ENCODE peak calls at places on chromosome 6, in eight cellular contexts. A, E, I, X, P, C, S and U are unnamed samples. For H3K36me3 and H3K4me1, the result is how much of the 10 kb centered on the place peaks cover.

GRCh38 chr6:85792278-85792677 is 149.6 kb upstream of the SYNCRIP start:
- DNase-seq in P (no peak), A (no peak), S (no peak), C (no peak), E (no peak), X (no peak), I (no peak), U (no peak)

GRCh38 chr6:11538049-11538798 is 675 bp downstream of the TMEM170B start:
- DNase-seq in C (no peak), X (no peak), P (no peak), E (peak), I (peak), S (peak), A (peak), U (no peak)

GRCh38 chr6:11094411-11094851 is 797 bp downstream of the SMIM13 start:
- DNase-seq in C (no peak), A (peak), S (peak), E (no peak), P (no peak), I (peak), X (peak), U (peak)

GRCh38 chr6:153511896-153512496 is 380.9 kb upstream of the RGS17 start:
- DNase-seq in P (no peak), E (no peak), C (peak), X (no peak), A (peak), S (no peak), I (no peak), U (no peak)

GRCh38 chr6:83270971-83271714 is 78.0 kb downstream of the RWDD2A start:
- DNase-seq in E (no peak), P (no peak), I (no peak), S (no peak), X (no peak), C (no peak), A (peak), U (no peak)

GRCh38 chr6:157760589-157761330 is 62.3 kb upstream of the SNX9 start:
- DNase-seq in P (no peak), E (no peak), S (no peak), C (peak), I (no peak), A (peak), X (no peak), U (peak)

GRCh38 chr6:109701774-109702173 is 10.7 kb downstream of the FIG4 start:
- DNase-seq in S (no peak), X (no peak), A (no peak), E (no peak), P (no peak), C (no peak), I (no peak), U (no peak)

GRCh38 chr6:88573971-88574370 is 389.4 kb downstream of the RNGTT start:
- DNase-seq in X (no peak), A (no peak), E (no peak), C (no peak), I (no peak), P (no peak), S (no peak), U (no peak)

GRCh38 chr6:166515072-166515810 is 71.2 kb downstream of the RAMACL start:
- DNase-seq in A (peak), P (no peak), E (no peak), S (no peak), I (no peak), X (no peak), C (peak), U (no peak)

GRCh38 chr6:5540375-5540774 is 279.1 kb downstream of the FARS2 start:
- DNase-seq in I (no peak), A (no peak), S (no peak), E (no peak), X (no peak), P (no peak), C (no peak), U (no peak)

GRCh38 chr6:31870385-31870921 is 7.8 kb upstream of the NEU1 start:
- DNase-seq in A (no peak), P (no peak), X (no peak), C (no peak), I (no peak), S (no peak), E (no peak), U (no peak)

GRCh38 chr6:57021086-57021720 is 25.3 kb upstream of the KIAA1586 start:
- DNase-seq in S (no peak), E (no peak), A (peak), P (no peak), X (no peak), I (no peak), C (peak), U (no peak)

GRCh38 chr6:96015791-96016776 is at the start of gene FUT9:
- DNase-seq in C (no peak), E (peak), X (no peak), A (no peak), P (no peak), I (peak), S (no peak), U (no peak)

GRCh38 chr6:52734072-52734471 is 29.2 kb downstream of the GSTA2 start:
- DNase-seq in P (no peak), A (no peak), C (no peak), I (peak), E (no peak), X (no peak), S (no peak), U (no peak)

GRCh38 chr6:3766219-3766618 is 14.7 kb upstream of the PXDC1 start:
- DNase-seq in P (no peak), X (no peak), A (peak), E (no peak), S (no peak), I (no peak), C (no peak), U (no peak)

GRCh38 chr6:135936606-135937005 is 85.1 kb downstream of the PDE7B start:
- DNase-seq in A (peak), C (peak), X (no peak), P (no peak), S (no peak), I (no peak), E (no peak), U (no peak)

GRCh38 chr6:24836116-24836515 is 37.4 kb upstream of the ARMH2 start:
- DNase-seq in P (no peak), E (no peak), A (no peak), C (no peak), I (no peak), X (no peak), S (no peak), U (no peak)

GRCh38 chr6:75285156-75285639 is 606 bp upstream of the TMEM30A start:
- DNase-seq in A (no peak), I (no peak), C (no peak), S (no peak), P (no peak), X (no peak), E (no peak), U (no peak)

GRCh38 chr6:72820906-72821305 is 199.0 kb downstream of the KCNQ5 start:
- DNase-seq in E (no peak), I (no peak), C (no peak), P (no peak), X (no peak), S (no peak), A (no peak), U (no peak)

GRCh38 chr6:160042014-160042773 is 73.3 kb downstream of the IGF2R start:
- DNase-seq in X (no peak), P (no peak), C (no peak), I (no peak), S (no peak), A (peak), E (no peak), U (no peak)

GRCh38 chr6:41940759-41941279 is 789 bp downstream of the CCND3 start:
- DNase-seq in E (peak), P (no peak), S (peak), X (peak), C (no peak), A (no peak), I (peak), U (peak)

GRCh38 chr6:80143312-80143960 is 37.0 kb downstream of the BCKDHB start:
- DNase-seq in C (no peak), E (no peak), I (peak), P (no peak), S (no peak), X (peak), A (peak), U (peak)

GRCh38 chr6:164247106-164247505 is 832.6 kb downstream of the QKI start:
- DNase-seq in E (no peak), I (no peak), C (no peak), A (no peak), X (no peak), P (no peak), S (no peak), U (no peak)

GRCh38 chr6:22003219-22003779 is 293.5 kb downstream of the PRL start:
- DNase-seq in E (no peak), P (no peak), S (no peak), X (no peak), C (no peak), A (peak), I (no peak), U (no peak)

GRCh38 chr6:21095462-21095861 is 498.1 kb upstream of the SOX4 start:
- DNase-seq in X (no peak), I (no peak), A (no peak), C (no peak), P (no peak), E (no peak), S (no peak), U (no peak)

GRCh38 chr6:33410050-33410710 is 634 bp upstream of the PHF1 start:
- DNase-seq in S (peak), C (peak), P (peak), E (peak), A (peak), I (peak), X (peak), U (peak)

GRCh38 chr6:102571236-102571908 is 1177.9 kb downstream of the GRIK2 start:
- DNase-seq in C (no peak), S (no peak), E (no peak), X (no peak), A (no peak), I (no peak), P (no peak), U (no peak)

GRCh38 chr6:170203212-170203611 is 87.7 kb downstream of the DLL1 start:
- DNase-seq in E (no peak), S (no peak), I (no peak), P (no peak), C (no peak), A (no peak), X (peak), U (peak)

GRCh38 chr6:150016324-150017185 is 8.8 kb downstream of the RAET1L start:
- DNase-seq in C (peak), I (peak), E (no peak), X (peak), P (no peak), S (peak), A (peak), U (no peak)

GRCh38 chr6:37418727-37419126 is 14.3 kb upstream of the CMTR1 start:
- DNase-seq in C (no peak), P (no peak), I (no peak), X (no peak), A (no peak), E (no peak), S (no peak), U (no peak)

GRCh38 chr6:167538746-167539145 is 213.9 kb downstream of the TTLL2 start:
- DNase-seq in C (no peak), P (no peak), E (no peak), I (no peak), A (no peak), S (no peak), X (no peak), U (no peak)

GRCh38 chr6:143397229-143398222 is 53.0 kb downstream of the ADAT2 start:
- DNase-seq in I (peak), E (no peak), X (peak), A (peak), S (peak), C (no peak), P (no peak), U (peak)

GRCh38 chr6:39980839-39981580 is 46.7 kb upstream of the MOCS1 start:
- DNase-seq in S (no peak), I (peak), A (peak), C (no peak), E (no peak), X (peak), P (no peak), U (no peak)

GRCh38 chr6:149026530-149026942 is 279.7 kb downstream of the UST start:
- DNase-seq in S (no peak), X (no peak), C (no peak), P (no peak), E (no peak), A (peak), I (no peak), U (no peak)

GRCh38 chr6:14729186-14729871 is 516.5 kb upstream of the JARID2 start:
- DNase-seq in P (no peak), I (no peak), C (no peak), S (no peak), X (no peak), A (no peak), E (no peak), U (no peak)
- H3K4me3 ChIP-seq in P (no peak), I (no peak), C (no peak), S (no peak), X (no peak), A (no peak), E (no peak), U (no peak)

GRCh38 chr6:79001415-79001814 is 76.6 kb downstream of the PHIP start:
- DNase-seq in X (no peak), A (no peak), I (no peak), C (no peak), P (no peak), S (no peak), E (no peak), U (no peak)
- H3K36me3 ChIP-seq in X (under half), A (under half), I (under half), C (half or more), P (under half), S (under half), E (half or more), U (half or more)

GRCh38 chr6:125924697-125925358 is 31.7 kb upstream of the HINT3 start:
- DNase-seq in E (no peak), A (no peak), C (no peak), S (no peak), P (no peak), I (no peak), X (no peak), U (no peak)

GRCh38 chr6:125923371-125923877 is 33.1 kb upstream of the HINT3 start:
- DNase-seq in C (no peak), S (no peak), P (no peak), I (no peak), A (no peak), X (no peak), E (no peak), U (no peak)

GRCh38 chr6:125922322-125922860 is 34.2 kb upstream of the HINT3 start:
- DNase-seq in E (no peak), P (no peak), S (no peak), C (no peak), A (no peak), X (no peak), I (no peak), U (no peak)

GRCh38 chr6:125926711-125927110 is 29.9 kb upstream of the HINT3 start:
- DNase-seq in S (no peak), A (no peak), X (no peak), E (no peak), I (no peak), C (no peak), P (no peak), U (no peak)

DNA sequence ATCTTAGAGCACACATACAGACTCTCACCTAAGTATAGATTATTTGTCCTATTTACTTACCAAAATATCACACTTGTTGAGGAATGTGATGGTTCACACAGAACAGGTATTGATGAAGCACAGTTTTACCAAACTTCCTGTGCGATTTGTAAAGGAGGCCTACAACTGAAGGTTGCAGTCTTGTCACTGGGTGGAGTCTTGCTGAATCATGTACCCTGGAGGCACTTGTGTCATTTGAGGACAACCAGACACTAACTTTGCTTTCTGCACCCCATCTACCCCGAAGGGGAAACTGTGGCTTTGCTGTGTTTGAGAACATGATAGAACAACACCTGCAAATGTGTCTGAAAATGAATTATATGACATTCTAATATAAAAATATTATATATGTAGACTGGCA is 32.4 kb upstream of the HINT3 start:
- DNase-seq in A (no peak), S (no peak), C (no peak), P (no peak), I (no peak), E (no peak), X (no peak), U (no peak)
- H3K4me1 ChIP-seq in A (under half), S (under half), C (under half), P (under half), I (under half), E (under half), X (under half), U (under half)

GRCh38 chr6:111072801-111073360 is 14.4 kb upstream of the SLC16A10 start:
- DNase-seq in X (no peak), I (no peak), C (no peak), P (no peak), S (no peak), A (no peak), E (no peak), U (no peak)

GRCh38 chr6:111070407-111070743 is 16.9 kb upstream of the SLC16A10 start:
- DNase-seq in I (no peak), C (no peak), X (no peak), S (no peak), A (no peak), P (no peak), E (no peak), U (no peak)

GRCh38 chr6:111069722-111070406 is 17.4 kb upstream of the SLC16A10 start:
- DNase-seq in I (no peak), X (no peak), E (no peak), P (no peak), S (no peak), A (no peak), C (no peak), U (no peak)

GRCh38 chr6:111068116-111068897 is 19.0 kb upstream of the SLC16A10 start:
- DNase-seq in S (no peak), P (no peak), E (no peak), C (no peak), X (no peak), I (no peak), A (no peak), U (no peak)
- H3K4me3 ChIP-seq in S (no peak), P (no peak), E (no peak), C (no peak), X (no peak), I (no peak), A (no peak), U (no peak)

GRCh38 chr6:15512126-15512525 is 150.7 kb downstream of the DTNBP1 start:
- DNase-seq in S (no peak), I (no peak), A (no peak), P (no peak), X (no peak), E (no peak), C (no peak), U (no peak)
- H3K36me3 ChIP-seq in S (half or more), I (under half), A (under half), P (under half), X (under half), E (half or more), C (under half), U (under half)